ENCODE peak calls at places on chromosome 22, in ten cellular contexts. A is AG08395; E is H9; C is WTC11; L is GM23248; G is GM23338; H is stimulated activated CD8-positive, alpha-beta memory T cell treated with anti-CD3 and anti-CD28 coated beads, Interleukin-4, amount 100 ng/mL, for 48 hours; S is HFF-Myc; V is kidney epithelial cell; B is activated naive CD4-positive, alpha-beta T cell. N is an unnamed sample.

GRCh38 chr22:29270475-29271271 is 2.6 kb downstream of the EWSR1 start:
- DNase-seq in G (no peak), L (peak), E (no peak), H (no peak), A (no peak), C (no peak), S (no peak), V (no peak), B (no peak), N (no peak)

GRCh38 chr22:19136915-19137314 is 5.8 kb downstream of the TSSK2 start:
- DNase-seq in V (no peak), G (no peak), A (no peak), S (no peak), B (no peak), E (no peak), L (no peak), C (no peak), H (no peak), N (no peak)

GRCh38 chr22:32413715-32414114 is 1.7 kb upstream of the RTCB start:
- DNase-seq in H (no peak), B (no peak), G (peak), E (no peak), S (no peak), V (no peak), C (no peak), L (peak), A (peak), N (no peak)

GRCh38 chr22:17969732-17970131 is 54.6 kb downstream of the MICAL3 start:
- DNase-seq in B (no peak), V (no peak), L (peak), H (no peak), E (no peak), G (no peak), A (peak), C (no peak), S (no peak), N (peak)

GRCh38 chr22:20639343-20639742 is 131.9 kb downstream of the MED15 start:
- DNase-seq in S (no peak), E (peak), H (no peak), L (no peak), B (no peak), C (no peak), A (no peak), G (no peak), V (no peak), N (no peak)

GRCh38 chr22:30922151-30922611 is 46.4 kb downstream of the MORC2 start:
- DNase-seq in H (peak), V (peak), B (peak), E (no peak), A (peak), C (no peak), G (peak), S (peak), L (peak), N (no peak)

GRCh38 chr22:50473088-50473487 is 1.7 kb downstream of the SBF1 start:
- DNase-seq in S (no peak), L (peak), H (peak), E (no peak), A (no peak), B (peak), C (no peak), V (no peak), G (peak), N (no peak)

GRCh38 chr22:29259253-29259899 is 8.4 kb downstream of the RHBDD3 start:
- DNase-seq in C (peak), V (no peak), A (no peak), S (no peak), B (no peak), H (no peak), L (peak), G (peak), E (peak), N (no peak)

GRCh38 chr22:42937164-42937854 is 77.6 kb downstream of the PACSIN2 start:
- DNase-seq in H (peak), E (peak), B (no peak), L (peak), S (peak), A (peak), C (no peak), G (no peak), V (no peak), N (peak)

GRCh38 chr22:48694296-48694883 is 1133.3 kb downstream of the BRD1 start:
- DNase-seq in V (no peak), A (no peak), H (no peak), G (no peak), L (no peak), C (no peak), B (no peak), S (no peak), E (no peak), N (no peak)

GRCh38 chr22:23376256-23376655 is 195.9 kb downstream of the BCR start:
- DNase-seq in B (no peak), G (peak), L (peak), A (peak), E (peak), H (peak), V (no peak), C (peak), S (peak), N (no peak)

GRCh38 chr22:46592390-46592872 is 27.8 kb upstream of the GRAMD4 start:
- DNase-seq in E (no peak), A (peak), H (peak), B (peak), G (no peak), V (peak), C (no peak), L (peak), S (peak), N (peak)

GRCh38 chr22:44646141-44646540 is 55.9 kb upstream of the PRR5 start:
- DNase-seq in V (no peak), H (no peak), C (no peak), A (no peak), L (no peak), B (no peak), S (no peak), G (no peak), E (no peak), N (no peak)

GRCh38 chr22:32130464-32130863 is 28.6 kb downstream of the C22orf42 start:
- DNase-seq in S (no peak), A (no peak), G (no peak), C (no peak), B (no peak), L (peak), V (no peak), E (no peak), H (no peak), N (no peak)

GRCh38 chr22:27537481-27537891 is 264.1 kb downstream of the MN1 start:
- DNase-seq in G (no peak), C (no peak), A (no peak), V (no peak), H (no peak), B (no peak), S (no peak), L (peak), E (no peak), N (no peak)

GRCh38 chr22:45534339-45535192 is 31.9 kb downstream of the FBLN1 start:
- DNase-seq in E (no peak), G (no peak), C (no peak), B (no peak), L (no peak), A (no peak), S (no peak), V (no peak), H (no peak), N (no peak)

GRCh38 chr22:33579448-33580093 is 340.7 kb downstream of the LARGE1 start:
- DNase-seq in S (peak), L (peak), C (peak), E (peak), V (no peak), B (no peak), A (peak), G (peak), H (peak), N (no peak)

GRCh38 chr22:32539631-32540449 is 65.2 kb downstream of the FBXO7 start:
- DNase-seq in G (no peak), E (no peak), H (no peak), S (no peak), C (no peak), L (no peak), V (no peak), B (no peak), A (no peak), N (no peak)

GRCh38 chr22:39264344-39265116 is 19.7 kb upstream of the PDGFB start:
- DNase-seq in V (no peak), E (no peak), L (no peak), G (no peak), B (no peak), A (no peak), H (no peak), C (no peak), S (no peak), N (no peak)

GRCh38 chr22:37566329-37566837 is 6.1 kb downstream of the CDC42EP1 start:
- DNase-seq in H (peak), S (no peak), B (peak), V (no peak), L (no peak), A (no peak), E (peak), G (no peak), C (no peak), N (no peak)

GRCh38 chr22:24950272-24950902 is 2.1 kb upstream of the KIAA1671 start:
- DNase-seq in E (peak), A (peak), L (peak), B (no peak), H (no peak), G (peak), V (no peak), S (no peak), C (peak), N (no peak)

GRCh38 chr22:19844423-19845368 is 10.0 kb downstream of the GNB1L start:
- DNase-seq in E (no peak), C (no peak), S (no peak), B (no peak), L (peak), V (no peak), H (no peak), G (no peak), A (peak), N (no peak)

N was measured in non-pigmented ciliary epithelial cell.